ENCODE peak calls at places on chromosomes 7 and 10, in six cellular contexts. S, Q, Y, H, K and M are unnamed samples.

GRCh38 chr7:5595545-5596045 is 172.0 kb upstream of the TNRC18 start:
- DNase-seq in S (no peak), Q (no peak), Y (peak; percentile 58), H (no peak), K (no peak), M (no peak)

GRCh38 chr10:96832721-96833219 is 672 bp downstream of the LCOR start:
- DNase-seq in S (peak; percentile 90), Q (peak; percentile 85), Y (peak; percentile 86), H (peak; percentile 88), K (peak; percentile 85), M (peak; percentile 82)

GRCh38 chr10:101110856-101111523 is 20.1 kb upstream of the TLX1 start:
- DNase-seq in S (no peak), Q (no peak), Y (no peak), H (no peak), K (no peak), M (no peak)

GRCh38 chr10:104139221-104139620 is 17.2 kb downstream of the SFR1 start:
- DNase-seq in S (no peak), Q (no peak), Y (no peak), H (no peak), K (no peak), M (no peak)

GRCh38 chr10:100895346-100895745 is 17.4 kb upstream of the SLF2 start:
- DNase-seq in S (no peak), Q (no peak), Y (no peak), H (no peak), K (no peak), M (no peak)

GRCh38 chr7:33776791-33777190 is 128.5 kb upstream of the BMPER start:
- DNase-seq in S (no peak), Q (no peak), Y (no peak), H (no peak), K (no peak), M (no peak)

GRCh38 chr7:116511552-116512523 is 12.3 kb downstream of the CAV2 start:
- DNase-seq in S (peak; percentile 70), Q (no peak), Y (peak; percentile 62), H (no peak), K (no peak), M (no peak)

GRCh38 chr7:155306677-155307470 is 9.2 kb downstream of the INSIG1 start:
- DNase-seq in S (no peak), Q (no peak), Y (no peak), H (no peak), K (no peak), M (no peak)

GRCh38 chr7:131110294-131111080 is 217.2 kb upstream of the MKLN1 start:
- DNase-seq in S (no peak), Q (no peak), Y (peak; percentile 35), H (no peak), K (no peak), M (peak; percentile 57)

GRCh38 chr7:767941-768729 is 41.1 kb upstream of the PRKAR1B start:
- DNase-seq in S (no peak), Q (no peak), Y (no peak), H (no peak), K (no peak), M (peak; percentile 43)

GRCh38 chr10:97149065-97149680 is 36.6 kb downstream of the SLIT1 start:
- DNase-seq in S (no peak), Q (no peak), Y (no peak), H (peak; percentile 78), K (no peak), M (no peak)

GRCh38 chr7:75980126-75980864 is 14.1 kb downstream of the TMEM120A start:
- DNase-seq in S (peak; percentile 64), Q (no peak), Y (peak; percentile 50), H (no peak), K (no peak), M (no peak)

GRCh38 chr10:61409132-61409531 is 44.0 kb downstream of the TMEM26 start:
- DNase-seq in S (no peak), Q (no peak), Y (no peak), H (no peak), K (no peak), M (no peak)

GRCh38 chr7:43353902-43354301 is 229.0 kb upstream of the STK17A start:
- DNase-seq in S (no peak), Q (no peak), Y (no peak), H (no peak), K (no peak), M (no peak)

GRCh38 chr10:103911021-103911459 is 6.9 kb downstream of the STN1 start:
- DNase-seq in S (no peak), Q (no peak), Y (no peak), H (no peak), K (peak; percentile 33), M (no peak)

DNA sequence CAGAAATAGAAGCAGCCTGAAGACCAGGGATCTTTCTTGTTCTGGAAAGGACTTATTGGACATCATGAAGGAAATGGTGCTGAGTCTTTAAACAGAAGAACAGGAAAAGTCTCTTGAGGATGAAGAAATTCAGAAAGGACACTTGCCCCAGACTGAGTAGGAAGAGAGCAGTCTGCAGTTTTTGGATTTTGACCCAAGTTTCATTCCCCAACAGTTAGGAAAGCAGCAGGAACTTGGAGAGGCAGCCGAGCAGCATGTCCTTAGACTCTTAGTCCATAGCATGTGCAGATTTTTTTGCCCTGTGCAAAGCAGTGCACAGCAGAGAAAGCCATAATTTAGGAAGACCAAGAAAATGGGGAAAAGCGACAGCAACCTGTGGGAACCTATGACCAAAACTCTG is 927.2 kb upstream of the AUTS2 start:
- DNase-seq in S (no peak), Q (no peak), Y (no peak), H (no peak), K (no peak), M (no peak)
- H3K9me3 ChIP-seq in S (no peaks in the 10 kb centered on the region), Q (peaks cover 35% of the 10 kb centered on the region), Y (peaks cover 5% of the 10 kb centered on the region), H (no peaks in the 10 kb centered on the region), K (no peaks in the 10 kb centered on the region), M (no peaks in the 10 kb centered on the region)

GRCh38 chr7:37265006-37265405 is 183.7 kb downstream of the ELMO1 start:
- DNase-seq in S (no peak), Q (no peak), Y (no peak), H (no peak), K (no peak), M (no peak)
- H3K27me3 ChIP-seq in S (no peaks in the 10 kb centered on the region), Q (no peaks in the 10 kb centered on the region), Y (no peaks in the 10 kb centered on the region), H (no peaks in the 10 kb centered on the region), K (no peaks in the 10 kb centered on the region), M (no peaks in the 10 kb centered on the region)

GRCh38 chr10:10514790-10515189 is 502.9 kb upstream of the CELF2 start:
- DNase-seq in S (no peak), Q (no peak), Y (no peak), H (no peak), K (no peak), M (no peak)
- H3K9me3 ChIP-seq in S (no peaks in the 10 kb centered on the region), Q (no peaks in the 10 kb centered on the region), Y (no peaks in the 10 kb centered on the region), H (no peaks in the 10 kb centered on the region), K (no peaks in the 10 kb centered on the region), M (no peaks in the 10 kb centered on the region)

DNA sequence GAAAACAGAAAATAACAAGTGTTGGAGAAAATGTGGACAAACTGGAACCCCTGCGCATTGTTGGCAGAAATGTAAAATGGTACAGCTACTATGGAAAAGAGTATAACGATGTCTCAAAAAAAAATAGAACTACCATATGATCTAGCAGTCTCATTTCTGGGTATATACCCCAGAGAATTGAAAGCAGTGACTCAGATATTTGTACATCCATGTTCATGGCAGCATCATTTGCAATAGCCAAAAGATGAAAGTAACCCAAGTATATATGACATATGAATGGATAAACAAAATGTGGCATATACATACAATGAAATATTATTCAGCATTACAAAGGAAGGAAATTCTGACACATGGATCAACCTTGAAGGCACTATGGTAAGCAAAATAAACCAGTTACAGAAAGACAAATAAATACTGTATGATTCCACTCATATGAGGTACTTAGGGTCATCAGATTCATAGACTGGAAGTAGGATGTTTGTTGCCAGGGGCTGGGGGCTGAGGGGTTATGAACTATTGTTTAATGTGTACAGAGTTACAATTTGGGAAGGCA is 4.9 kb downstream of the NRCAM start:
- DNase-seq in S (no peak), Q (no peak), Y (no peak), H (no peak), K (no peak), M (no peak)
- H3K27me3 ChIP-seq in S (no peaks in the 10 kb centered on the region), Q (peaks cover 21% of the 10 kb centered on the region), Y (peaks cover 19% of the 10 kb centered on the region), H (no peaks in the 10 kb centered on the region), K (peaks cover 36% of the 10 kb centered on the region), M (peaks cover 27% of the 10 kb centered on the region)

GRCh38 chr7:126026421-126027088 is 1096.9 kb upstream of the POT1 start:
- DNase-seq in S (no peak), Q (no peak), Y (no peak), H (no peak), K (no peak), M (no peak)
- H3K9me3 ChIP-seq in S (no peaks in the 10 kb centered on the region), Q (no peaks in the 10 kb centered on the region), Y (no peaks in the 10 kb centered on the region), H (no peaks in the 10 kb centered on the region), K (no peaks in the 10 kb centered on the region), M (no peaks in the 10 kb centered on the region)